ENCODE peak calls at places on chromosome 22, in five cellular contexts. J is AG10803, E is transverse colon, V is AG08395, R is NCI-H748 treated with DMSO at 0.1 percent for 48 hours. Y is an unnamed sample.

GRCh38 chr22:17795661-17796548 is 21.6 kb upstream of the BID start:
- DNase-seq in V (no peak), E (no peak), R (no peak), J (no peak), Y (no peak)

GRCh38 chr22:38748487-38749136 is 7.2 kb downstream of the SUN2 start:
- DNase-seq in R (no peak), J (no peak), V (no peak), E (no peak), Y (no peak)

GRCh38 chr22:38716827-38717226 is 11.1 kb downstream of the GTPBP1 start:
- DNase-seq in V (no peak), J (no peak), E (no peak), R (no peak), Y (no peak)

GRCh38 chr22:18147791-18148507 is 2.0 kb upstream of the USP18 start:
- DNase-seq in V (no peak), E (no peak), J (no peak), R (no peak), Y (no peak)

GRCh38 chr22:46806789-46807188 is 44.3 kb downstream of the TBC1D22A start:
- DNase-seq in V (no peak), R (no peak), J (no peak), E (no peak), Y (no peak)

GRCh38 chr22:44686873-44687600 is 15.0 kb upstream of the PRR5 start:
- DNase-seq in R (no peak), E (no peak), V (peak), J (peak), Y (no peak)

GRCh38 chr22:21937821-21938070 is 14.9 kb downstream of the PPM1F start:
- DNase-seq in R (no peak), E (no peak), V (peak), J (peak), Y (no peak)

GRCh38 chr22:23180301-23180892 is at the start of gene BCR:
- DNase-seq in J (peak), R (no peak), E (peak), V (peak), Y (peak)

GRCh38 chr22:30920407-30920806 is 48.2 kb downstream of the MORC2 start:
- DNase-seq in J (peak), E (peak), V (peak), R (no peak), Y (peak)

GRCh38 chr22:28237783-28238182 is 318.7 kb upstream of the PITPNB start:
- DNase-seq in J (no peak), V (no peak), R (no peak), E (no peak), Y (no peak)

GRCh38 chr22:20324139-20324516 is 4.3 kb upstream of the DGCR6L start:
- DNase-seq in J (no peak), V (peak), E (no peak), R (no peak), Y (no peak)

GRCh38 chr22:17969732-17970131 is 54.6 kb downstream of the MICAL3 start:
- DNase-seq in J (peak), V (peak), E (no peak), R (no peak), Y (no peak)

GRCh38 chr22:31857247-31857646 is 87.1 kb upstream of the YWHAH start:
- DNase-seq in J (no peak), V (no peak), E (no peak), R (peak), Y (peak)

GRCh38 chr22:24026733-24027132 is 15.6 kb downstream of the CABIN1 start:
- DNase-seq in E (no peak), R (no peak), J (no peak), V (no peak), Y (no peak)

GRCh38 chr22:20282901-20283673 is 15.0 kb upstream of the RTN4R start:
- DNase-seq in E (no peak), J (no peak), R (no peak), V (no peak), Y (no peak)

GRCh38 chr22:33300165-33300564 is 242.0 kb upstream of the SYN3 start:
- DNase-seq in J (no peak), R (no peak), V (no peak), E (no peak), Y (no peak)

GRCh38 chr22:39773976-39774539 is 119.5 kb downstream of the ENTHD1 start:
- DNase-seq in J (no peak), R (no peak), E (peak), V (no peak), Y (no peak)

GRCh38 chr22:43275545-43275981 is 67.6 kb downstream of the SCUBE1 start:
- DNase-seq in E (no peak), R (no peak), V (no peak), J (no peak), Y (no peak)

GRCh38 chr22:43996170-43996980 is 27.7 kb upstream of the PARVB start:
- DNase-seq in J (no peak), R (no peak), E (peak), V (no peak), Y (no peak)

GRCh38 chr22:29704528-29705285 is 15.1 kb upstream of the CABP7 start:
- DNase-seq in V (peak), J (peak), E (no peak), R (no peak), Y (no peak)

GRCh38 chr22:50059185-50059880 is 1.2 kb upstream of the TTLL8 start:
- DNase-seq in V (peak), R (peak), J (peak), E (no peak), Y (no peak)

GRCh38 chr22:28410050-28410816 is 269.4 kb downstream of the TTC28 start:
- DNase-seq in J (peak), R (no peak), V (peak), E (no peak), Y (no peak)

GRCh38 chr22:37601540-37602442 is 6.8 kb upstream of the GGA1 start:
- DNase-seq in J (peak), R (no peak), E (peak), V (peak), Y (peak)

GRCh38 chr22:19937616-19938473 is 3.7 kb upstream of the COMT start:
- DNase-seq in J (no peak), R (no peak), E (no peak), V (no peak), Y (no peak)

GRCh38 chr22:20116951-20117645 is at the start of gene TRMT2A:
- DNase-seq in J (peak), V (peak), R (peak), E (peak), Y (peak)

GRCh38 chr22:46936378-46936916 is 174.0 kb downstream of the TBC1D22A start:
- DNase-seq in E (no peak), V (peak), R (no peak), J (peak), Y (no peak)

GRCh38 chr22:28884754-28885375 is 1.5 kb downstream of the ZNRF3 start:
- DNase-seq in J (no peak), R (no peak), V (no peak), E (no peak), Y (peak)

GRCh38 chr22:23196165-23196564 is 15.9 kb downstream of the BCR start:
- DNase-seq in V (no peak), J (no peak), R (no peak), E (no peak), Y (no peak)

GRCh38 chr22:41094036-41094435 is 1.6 kb downstream of the EP300 start:
- DNase-seq in E (peak), R (no peak), V (peak), J (peak), Y (peak)

GRCh38 chr22:19886605-19887250 is 32.1 kb upstream of the GNB1L start:
- DNase-seq in V (peak), R (no peak), E (no peak), J (peak), Y (no peak)

GRCh38 chr22:34099278-34099677 is 179.0 kb upstream of the LARGE1 start:
- DNase-seq in J (no peak), V (no peak), E (no peak), R (no peak), Y (no peak)

GRCh38 chr22:30712094-30712493 is 17.4 kb downstream of the OSBP2 start:
- DNase-seq in E (no peak), J (no peak), V (no peak), R (no peak), Y (no peak)

GRCh38 chr22:49452362-49452946 is 375.2 kb downstream of the BRD1 start:
- DNase-seq in E (no peak), V (no peak), R (no peak), J (no peak), Y (no peak)

GRCh38 chr22:19877626-19878339 is 23.1 kb upstream of the GNB1L start:
- DNase-seq in V (no peak), R (no peak), J (peak), E (no peak), Y (no peak)

Y was measured in HAP-1.